ENCODE peak calls at places on chromosome 7, in six cellular contexts. One of them, this sample, is unnamed.

GRCh38 chr7:140049339-140050024 is 13.3 kb downstream of the PARP12 start:
- DNase-seq in SJCRH30: no peak
- DNase-seq in body of pancreas: no peak
- DNase-seq in GM12892: no peak
- DNase-seq in smooth muscle cell of the brain vasculature: no peak
- DNase-seq in activated T-cell treated with anti-CD3 and anti-CD28 coated beads, Interleukin-2, amount 50 U/mL, for 72 hours: no peak
- DNase-seq in this sample: no peak

GRCh38 chr7:73742753-73743641 is 4.4 kb upstream of the ABHD11 start:
- DNase-seq in SJCRH30: peak
- DNase-seq in body of pancreas: peak
- DNase-seq in GM12892: no peak
- DNase-seq in smooth muscle cell of the brain vasculature: no peak
- DNase-seq in activated T-cell treated with anti-CD3 and anti-CD28 coated beads, Interleukin-2, amount 50 U/mL, for 72 hours: no peak
- DNase-seq in this sample: peak

GRCh38 chr7:94115316-94115715 is 111.2 kb upstream of the BET1 start:
- DNase-seq in SJCRH30: no peak
- DNase-seq in body of pancreas: no peak
- DNase-seq in GM12892: no peak
- DNase-seq in smooth muscle cell of the brain vasculature: no peak
- DNase-seq in activated T-cell treated with anti-CD3 and anti-CD28 coated beads, Interleukin-2, amount 50 U/mL, for 72 hours: no peak
- DNase-seq in this sample: no peak

GRCh38 chr7:150997075-150997511 is 6.3 kb downstream of the NOS3 start:
- DNase-seq in SJCRH30: no peak
- DNase-seq in body of pancreas: no peak
- DNase-seq in GM12892: no peak
- DNase-seq in smooth muscle cell of the brain vasculature: no peak
- DNase-seq in activated T-cell treated with anti-CD3 and anti-CD28 coated beads, Interleukin-2, amount 50 U/mL, for 72 hours: no peak
- DNase-seq in this sample: no peak

GRCh38 chr7:131052285-131052942 is 275.3 kb upstream of the MKLN1 start:
- DNase-seq in SJCRH30: no peak
- DNase-seq in body of pancreas: no peak
- DNase-seq in GM12892: no peak
- DNase-seq in smooth muscle cell of the brain vasculature: no peak
- DNase-seq in activated T-cell treated with anti-CD3 and anti-CD28 coated beads, Interleukin-2, amount 50 U/mL, for 72 hours: no peak
- DNase-seq in this sample: no peak

GRCh38 chr7:29976673-29977072 is 12.9 kb downstream of the SCRN1 start:
- DNase-seq in SJCRH30: no peak
- DNase-seq in body of pancreas: no peak
- DNase-seq in GM12892: no peak
- DNase-seq in smooth muscle cell of the brain vasculature: no peak
- DNase-seq in activated T-cell treated with anti-CD3 and anti-CD28 coated beads, Interleukin-2, amount 50 U/mL, for 72 hours: no peak
- DNase-seq in this sample: no peak

GRCh38 chr7:1906087-1906830 is 236.2 kb downstream of the ELFN1 start:
- DNase-seq in SJCRH30: no peak
- DNase-seq in body of pancreas: no peak
- DNase-seq in GM12892: no peak
- DNase-seq in smooth muscle cell of the brain vasculature: no peak
- DNase-seq in activated T-cell treated with anti-CD3 and anti-CD28 coated beads, Interleukin-2, amount 50 U/mL, for 72 hours: no peak
- DNase-seq in this sample: no peak

GRCh38 chr7:2632717-2633537 is 1.1 kb downstream of the TTYH3 start:
- DNase-seq in SJCRH30: peak
- DNase-seq in body of pancreas: peak
- DNase-seq in GM12892: peak
- DNase-seq in smooth muscle cell of the brain vasculature: peak
- DNase-seq in activated T-cell treated with anti-CD3 and anti-CD28 coated beads, Interleukin-2, amount 50 U/mL, for 72 hours: peak
- DNase-seq in this sample: peak

GRCh38 chr7:747186-747585 is 20.1 kb upstream of the PRKAR1B start:
- DNase-seq in SJCRH30: no peak
- DNase-seq in body of pancreas: no peak
- DNase-seq in GM12892: no peak
- DNase-seq in smooth muscle cell of the brain vasculature: no peak
- DNase-seq in activated T-cell treated with anti-CD3 and anti-CD28 coated beads, Interleukin-2, amount 50 U/mL, for 72 hours: no peak
- DNase-seq in this sample: no peak

GRCh38 chr7:98085674-98086073 is 21.0 kb upstream of the LMTK2 start:
- DNase-seq in SJCRH30: no peak
- DNase-seq in body of pancreas: no peak
- DNase-seq in GM12892: no peak
- DNase-seq in smooth muscle cell of the brain vasculature: no peak
- DNase-seq in activated T-cell treated with anti-CD3 and anti-CD28 coated beads, Interleukin-2, amount 50 U/mL, for 72 hours: no peak
- DNase-seq in this sample: no peak

GRCh38 chr7:22651036-22651435 is 76.0 kb upstream of the IL6 start:
- DNase-seq in SJCRH30: no peak
- DNase-seq in body of pancreas: no peak
- DNase-seq in GM12892: no peak
- DNase-seq in smooth muscle cell of the brain vasculature: no peak
- DNase-seq in activated T-cell treated with anti-CD3 and anti-CD28 coated beads, Interleukin-2, amount 50 U/mL, for 72 hours: no peak
- DNase-seq in this sample: no peak

GRCh38 chr7:150897502-150898474 is 45.5 kb downstream of the AOC1 start:
- DNase-seq in SJCRH30: no peak
- DNase-seq in body of pancreas: no peak
- DNase-seq in GM12892: no peak
- DNase-seq in smooth muscle cell of the brain vasculature: no peak
- DNase-seq in activated T-cell treated with anti-CD3 and anti-CD28 coated beads, Interleukin-2, amount 50 U/mL, for 72 hours: peak
- DNase-seq in this sample: no peak

GRCh38 chr7:131042269-131043160 is 285.2 kb upstream of the MKLN1 start:
- DNase-seq in SJCRH30: no peak
- DNase-seq in body of pancreas: no peak
- DNase-seq in GM12892: no peak
- DNase-seq in smooth muscle cell of the brain vasculature: no peak
- DNase-seq in activated T-cell treated with anti-CD3 and anti-CD28 coated beads, Interleukin-2, amount 50 U/mL, for 72 hours: no peak
- DNase-seq in this sample: no peak

GRCh38 chr7:44572771-44573170 is 937 bp downstream of the DDX56 start:
- DNase-seq in SJCRH30: no peak
- DNase-seq in body of pancreas: no peak
- DNase-seq in GM12892: no peak
- DNase-seq in smooth muscle cell of the brain vasculature: no peak
- DNase-seq in activated T-cell treated with anti-CD3 and anti-CD28 coated beads, Interleukin-2, amount 50 U/mL, for 72 hours: no peak
- DNase-seq in this sample: no peak

GRCh38 chr7:158749396-158749795 is 44.8 kb upstream of the NCAPG2 start:
- DNase-seq in SJCRH30: no peak
- DNase-seq in body of pancreas: no peak
- DNase-seq in GM12892: no peak
- DNase-seq in smooth muscle cell of the brain vasculature: no peak
- DNase-seq in activated T-cell treated with anti-CD3 and anti-CD28 coated beads, Interleukin-2, amount 50 U/mL, for 72 hours: no peak
- DNase-seq in this sample: no peak

GRCh38 chr7:37901236-37901827 is 15.3 kb downstream of the SFRP4 start:
- DNase-seq in SJCRH30: peak
- DNase-seq in body of pancreas: no peak
- DNase-seq in GM12892: no peak
- DNase-seq in smooth muscle cell of the brain vasculature: no peak
- DNase-seq in activated T-cell treated with anti-CD3 and anti-CD28 coated beads, Interleukin-2, amount 50 U/mL, for 72 hours: no peak
- DNase-seq in this sample: no peak

GRCh38 chr7:149422065-149422913 is 38.6 kb downstream of the ZNF777 start:
- DNase-seq in SJCRH30: peak
- DNase-seq in body of pancreas: peak
- DNase-seq in GM12892: peak
- DNase-seq in smooth muscle cell of the brain vasculature: no peak
- DNase-seq in activated T-cell treated with anti-CD3 and anti-CD28 coated beads, Interleukin-2, amount 50 U/mL, for 72 hours: peak
- DNase-seq in this sample: peak

GRCh38 chr7:91772100-91772794 is 108.3 kb downstream of the MTERF1 start:
- DNase-seq in SJCRH30: no peak
- DNase-seq in body of pancreas: no peak
- DNase-seq in GM12892: no peak
- DNase-seq in smooth muscle cell of the brain vasculature: no peak
- DNase-seq in activated T-cell treated with anti-CD3 and anti-CD28 coated beads, Interleukin-2, amount 50 U/mL, for 72 hours: no peak
- DNase-seq in this sample: no peak

GRCh38 chr7:84159435-84159834 is 35.2 kb downstream of the SEMA3A start:
- DNase-seq in SJCRH30: no peak
- DNase-seq in body of pancreas: no peak
- DNase-seq in GM12892: no peak
- DNase-seq in smooth muscle cell of the brain vasculature: no peak
- DNase-seq in activated T-cell treated with anti-CD3 and anti-CD28 coated beads, Interleukin-2, amount 50 U/mL, for 72 hours: no peak
- DNase-seq in this sample: no peak

This sample was measured in thyroid gland.